ENCODE peak calls at places on chromosomes 12 and 14, in eight cellular contexts. P is activated CD4-positive, alpha-beta T cell treated with anti-CD3 and anti-CD28 coated beads, Interleukin-2, amount 50 U/mL, for 4 hours; R is lower leg skin; X is B cell; N is sciatic nerve; C is Ammon's horn; S is effector memory CD4-positive, alpha-beta T cell; Z is SIG-M5. D is an unnamed sample.

GRCh38 chr14:103121846-103122577 is 1.2 kb upstream of the TNFAIP2 start:
- DNase-seq in P (no peak), R (peak), X (no peak), N (peak), C (no peak), S (no peak), Z (no peak), D (no peak)

GRCh38 chr12:126191037-126191891 is 1126.0 kb downstream of the AACS start:
- DNase-seq in P (no peak), R (no peak), X (no peak), N (no peak), C (no peak), S (no peak), Z (no peak), D (no peak)

GRCh38 chr12:33536431-33536830 is 96.8 kb upstream of the SYT10 start:
- DNase-seq in P (no peak), R (no peak), X (no peak), N (no peak), C (no peak), S (no peak), Z (no peak), D (no peak)

GRCh38 chr12:10354502-10354901 is 35.3 kb downstream of the KLRK1 start:
- DNase-seq in P (no peak), R (no peak), X (no peak), N (no peak), C (no peak), S (no peak), Z (no peak), D (no peak)

GRCh38 chr12:45725631-45726593 is 3.6 kb upstream of the ARID2 start:
- DNase-seq in P (no peak), R (no peak), X (no peak), N (no peak), C (peak), S (no peak), Z (peak), D (no peak)

GRCh38 chr12:28057856-28058615 is 85.5 kb upstream of the PTHLH start:
- DNase-seq in P (no peak), R (no peak), X (no peak), N (no peak), C (no peak), S (no peak), Z (no peak), D (no peak)

GRCh38 chr12:120771097-120771496 is 45.5 kb downstream of the ACADS start:
- DNase-seq in P (no peak), R (no peak), X (no peak), N (no peak), C (no peak), S (no peak), Z (no peak), D (no peak)

GRCh38 chr14:61470261-61470953 is 149.0 kb downstream of the PRKCH start:
- DNase-seq in P (no peak), R (no peak), X (no peak), N (no peak), C (no peak), S (no peak), Z (no peak), D (no peak)

GRCh38 chr12:97716356-97716755 is 253.8 kb downstream of the RMST start:
- DNase-seq in P (no peak), R (no peak), X (no peak), N (no peak), C (no peak), S (no peak), Z (no peak), D (no peak)

GRCh38 chr12:28040251-28040650 is 67.7 kb upstream of the PTHLH start:
- DNase-seq in P (no peak), R (no peak), X (no peak), N (no peak), C (peak), S (no peak), Z (no peak), D (no peak)

GRCh38 chr12:84436134-84436533 is 476.5 kb downstream of the SLC6A15 start:
- DNase-seq in P (no peak), R (no peak), X (no peak), N (no peak), C (no peak), S (no peak), Z (no peak), D (no peak)

GRCh38 chr12:108253540-108253939 is 85.6 kb downstream of the CMKLR1 start:
- DNase-seq in P (no peak), R (no peak), X (no peak), N (no peak), C (peak), S (no peak), Z (no peak), D (no peak)

GRCh38 chr14:27096091-27096490 is 498.3 kb upstream of the NOVA1 start:
- DNase-seq in P (no peak), R (no peak), X (no peak), N (no peak), C (no peak), S (no peak), Z (no peak), D (no peak)

GRCh38 chr14:92744198-92744597 is 4.2 kb downstream of the LGMN start:
- DNase-seq in P (no peak), R (no peak), X (no peak), N (no peak), C (no peak), S (no peak), Z (no peak), D (no peak)

GRCh38 chr14:36319899-36320209 is 583 bp downstream of the MBIP start:
- DNase-seq in P (no peak), R (no peak), X (no peak), N (no peak), C (no peak), S (no peak), Z (no peak), D (no peak)

GRCh38 chr12:1890119-1890703 is 28.2 kb downstream of the CACNA2D4 start:
- DNase-seq in P (no peak), R (no peak), X (no peak), N (no peak), C (no peak), S (no peak), Z (no peak), D (no peak)

GRCh38 chr12:1833596-1834028 is 13.2 kb downstream of the LRTM2 start:
- DNase-seq in P (no peak), R (no peak), X (no peak), N (no peak), C (no peak), S (no peak), Z (no peak), D (no peak)

GRCh38 chr12:120734210-120734609 is 8.6 kb downstream of the ACADS start:
- DNase-seq in P (no peak), R (no peak), X (no peak), N (no peak), C (no peak), S (no peak), Z (no peak), D (no peak)

GRCh38 chr12:111222027-111222414 is 146.9 kb downstream of the PHETA1 start:
- DNase-seq in P (no peak), R (no peak), X (no peak), N (no peak), C (no peak), S (no peak), Z (no peak), D (no peak)

GRCh38 chr12:121443911-121444841 is 44.3 kb downstream of the RNF34 start:
- DNase-seq in P (no peak), R (no peak), X (no peak), N (no peak), C (peak), S (no peak), Z (no peak), D (no peak)

GRCh38 chr12:75724913-75725312 is 213.5 kb upstream of the KRR1 start:
- DNase-seq in P (no peak), R (peak), X (no peak), N (no peak), C (peak), S (no peak), Z (no peak), D (no peak)

GRCh38 chr14:98949031-98949430 is 323.0 kb downstream of the BCL11B start:
- DNase-seq in P (no peak), R (no peak), X (no peak), N (no peak), C (no peak), S (no peak), Z (no peak), D (no peak)

GRCh38 chr14:24179961-24180726 is 8.3 kb downstream of the REC8 start:
- DNase-seq in P (no peak), R (no peak), X (no peak), N (no peak), C (peak), S (no peak), Z (no peak), D (no peak)

GRCh38 chr14:38836539-38836938 is 266.5 kb downstream of the SEC23A start:
- DNase-seq in P (no peak), R (no peak), X (no peak), N (no peak), C (no peak), S (no peak), Z (no peak), D (no peak)

GRCh38 chr12:63151061-63151897 is at the start of gene AVPR1A:
- DNase-seq in P (no peak), R (peak), X (no peak), N (no peak), C (peak), S (no peak), Z (no peak), D (no peak)

GRCh38 chr12:57632369-57632897 is 568 bp downstream of the B4GALNT1 start:
- DNase-seq in P (no peak), R (no peak), X (no peak), N (peak), C (no peak), S (no peak), Z (no peak), D (no peak)

GRCh38 chr12:64825143-64826011 is 930 bp downstream of the TBC1D30 start:
- DNase-seq in P (no peak), R (no peak), X (no peak), N (no peak), C (no peak), S (no peak), Z (no peak), D (no peak)

GRCh38 chr12:52627395-52628110 is 9.2 kb upstream of the KRT73 start:
- DNase-seq in P (no peak), R (no peak), X (no peak), N (no peak), C (no peak), S (no peak), Z (no peak), D (no peak)

GRCh38 chr14:49892301-49892635 is 614 bp upstream of the ARF6 start:
- DNase-seq in P (peak), R (peak), X (peak), N (no peak), C (peak), S (peak), Z (no peak), D (no peak)

D was measured in activated gamma-delta T cell treated with anti-CD3 and anti-CD28 coated beads, Interleukin-2, amount 50 U/mL, for 16 hours.